ENCODE peak calls at places on chromosomes 1 and 21, in seven cellular contexts. One of them, this sample, is unnamed. For H3K4me1 and H3K36me3, the result is how much of the 10 kb centered on the place peaks cover.

GRCh38 chr1:198125995-198126758 is 30.6 kb upstream of the NEK7 start:
- DNase-seq in CD4-positive, alpha-beta memory T cell: no peak
- DNase-seq in endothelial cell of umbilical vein: peak
- DNase-seq in Peyer's patch: no peak
- DNase-seq in CD8-positive, alpha-beta memory T cell: no peak
- DNase-seq in IMR-90: peak
- DNase-seq in DND-41: no peak
- DNase-seq in this sample: no peak

GRCh38 chr1:65208577-65208976 is 60.6 kb downstream of the AK4 start:
- DNase-seq in CD4-positive, alpha-beta memory T cell: no peak
- DNase-seq in DND-41: no peak
- DNase-seq in endothelial cell of umbilical vein: no peak
- DNase-seq in CD8-positive, alpha-beta memory T cell: no peak
- DNase-seq in Peyer's patch: no peak
- DNase-seq in IMR-90: no peak
- DNase-seq in this sample: no peak

GRCh38 chr1:39761557-39762260 is 9.4 kb downstream of the OXCT2 start:
- DNase-seq in Peyer's patch: no peak
- DNase-seq in CD8-positive, alpha-beta memory T cell: no peak
- DNase-seq in IMR-90: no peak
- DNase-seq in CD4-positive, alpha-beta memory T cell: no peak
- DNase-seq in endothelial cell of umbilical vein: no peak
- DNase-seq in DND-41: no peak
- DNase-seq in this sample: no peak

GRCh38 chr1:212791261-212791675 is 309 bp downstream of the NSL1 start:
- DNase-seq in DND-41: no peak
- DNase-seq in Peyer's patch: no peak
- DNase-seq in CD8-positive, alpha-beta memory T cell: no peak
- DNase-seq in CD4-positive, alpha-beta memory T cell: no peak
- DNase-seq in IMR-90: peak
- DNase-seq in endothelial cell of umbilical vein: no peak
- DNase-seq in this sample: no peak

GRCh38 chr1:94962745-94963265 is 35.9 kb upstream of the CNN3 start:
- DNase-seq in CD4-positive, alpha-beta memory T cell: no peak
- DNase-seq in endothelial cell of umbilical vein: peak
- DNase-seq in CD8-positive, alpha-beta memory T cell: no peak
- DNase-seq in IMR-90: peak
- DNase-seq in DND-41: peak
- DNase-seq in Peyer's patch: peak
- DNase-seq in this sample: peak

GRCh38 chr1:235088907-235089306 is 39.7 kb downstream of the TOMM20 start:
- DNase-seq in IMR-90: no peak
- DNase-seq in Peyer's patch: peak
- DNase-seq in CD8-positive, alpha-beta memory T cell: no peak
- DNase-seq in DND-41: no peak
- DNase-seq in CD4-positive, alpha-beta memory T cell: no peak
- DNase-seq in endothelial cell of umbilical vein: no peak
- DNase-seq in this sample: no peak

GRCh38 chr1:211738096-211738708 is 62.8 kb upstream of the NEK2 start:
- DNase-seq in DND-41: no peak
- DNase-seq in CD4-positive, alpha-beta memory T cell: no peak
- DNase-seq in IMR-90: no peak
- DNase-seq in CD8-positive, alpha-beta memory T cell: no peak
- DNase-seq in Peyer's patch: no peak
- DNase-seq in endothelial cell of umbilical vein: no peak
- DNase-seq in this sample: no peak

GRCh38 chr21:31299291-31300147 is 44.5 kb downstream of the TIAM1 start:
- DNase-seq in IMR-90: no peak
- DNase-seq in CD4-positive, alpha-beta memory T cell: no peak
- DNase-seq in DND-41: no peak
- DNase-seq in Peyer's patch: no peak
- DNase-seq in endothelial cell of umbilical vein: no peak
- DNase-seq in CD8-positive, alpha-beta memory T cell: no peak
- DNase-seq in this sample: no peak

GRCh38 chr1:10796029-10796944 is at the start of gene CASZ1:
- DNase-seq in endothelial cell of umbilical vein: peak
- DNase-seq in DND-41: no peak
- DNase-seq in CD4-positive, alpha-beta memory T cell: no peak
- DNase-seq in CD8-positive, alpha-beta memory T cell: no peak
- DNase-seq in IMR-90: peak
- DNase-seq in Peyer's patch: peak
- DNase-seq in this sample: no peak

GRCh38 chr1:8427493-8427892 is 109.6 kb downstream of the SLC45A1 start:
- DNase-seq in Peyer's patch: no peak
- DNase-seq in CD8-positive, alpha-beta memory T cell: peak
- DNase-seq in IMR-90: no peak
- DNase-seq in DND-41: peak
- DNase-seq in CD4-positive, alpha-beta memory T cell: no peak
- DNase-seq in endothelial cell of umbilical vein: no peak
- DNase-seq in this sample: no peak

GRCh38 chr1:59674605-59675004 is 140.1 kb upstream of the HOOK1 start:
- DNase-seq in DND-41: no peak
- DNase-seq in IMR-90: peak
- DNase-seq in CD4-positive, alpha-beta memory T cell: no peak
- DNase-seq in endothelial cell of umbilical vein: peak
- DNase-seq in Peyer's patch: no peak
- DNase-seq in CD8-positive, alpha-beta memory T cell: no peak
- DNase-seq in this sample: no peak

GRCh38 chr1:86912501-86912900 is 1.4 kb downstream of the SELENOF start:
- DNase-seq in Peyer's patch: no peak
- DNase-seq in IMR-90: peak
- DNase-seq in CD4-positive, alpha-beta memory T cell: no peak
- DNase-seq in endothelial cell of umbilical vein: peak
- DNase-seq in DND-41: no peak
- DNase-seq in CD8-positive, alpha-beta memory T cell: no peak
- DNase-seq in this sample: no peak

GRCh38 chr1:192904438-192904895 is 95.6 kb downstream of the RGS2 start:
- DNase-seq in CD8-positive, alpha-beta memory T cell: no peak
- DNase-seq in IMR-90: peak
- DNase-seq in CD4-positive, alpha-beta memory T cell: no peak
- DNase-seq in Peyer's patch: no peak
- DNase-seq in DND-41: no peak
- DNase-seq in endothelial cell of umbilical vein: peak
- DNase-seq in this sample: no peak

GRCh38 chr1:160046494-160047115 is 14.8 kb upstream of the PIGM start:
- DNase-seq in CD4-positive, alpha-beta memory T cell: peak
- DNase-seq in DND-41: peak
- DNase-seq in Peyer's patch: peak
- DNase-seq in endothelial cell of umbilical vein: peak
- DNase-seq in IMR-90: peak
- DNase-seq in CD8-positive, alpha-beta memory T cell: no peak
- DNase-seq in this sample: peak

GRCh38 chr21:45353200-45353599 is 51.8 kb upstream of the COL18A1 start:
- DNase-seq in CD8-positive, alpha-beta memory T cell: no peak
- DNase-seq in DND-41: no peak
- DNase-seq in CD4-positive, alpha-beta memory T cell: no peak
- DNase-seq in Peyer's patch: no peak
- DNase-seq in IMR-90: no peak
- DNase-seq in endothelial cell of umbilical vein: no peak
- DNase-seq in this sample: no peak

GRCh38 chr21:45350206-45350854 is 54.6 kb upstream of the COL18A1 start:
- DNase-seq in IMR-90: no peak
- DNase-seq in CD4-positive, alpha-beta memory T cell: no peak
- DNase-seq in endothelial cell of umbilical vein: no peak
- DNase-seq in Peyer's patch: no peak
- DNase-seq in CD8-positive, alpha-beta memory T cell: no peak
- DNase-seq in DND-41: no peak
- DNase-seq in this sample: no peak

GRCh38 chr21:45352621-45353125 is 52.3 kb upstream of the COL18A1 start:
- DNase-seq in CD8-positive, alpha-beta memory T cell: no peak
- DNase-seq in Peyer's patch: no peak
- DNase-seq in DND-41: no peak
- DNase-seq in IMR-90: no peak
- DNase-seq in endothelial cell of umbilical vein: no peak
- DNase-seq in CD4-positive, alpha-beta memory T cell: no peak
- DNase-seq in this sample: no peak

GRCh38 chr21:45351526-45352275 is 53.3 kb upstream of the COL18A1 start:
- DNase-seq in CD4-positive, alpha-beta memory T cell: no peak
- DNase-seq in CD8-positive, alpha-beta memory T cell: no peak
- DNase-seq in endothelial cell of umbilical vein: peak
- DNase-seq in IMR-90: peak
- DNase-seq in DND-41: no peak
- DNase-seq in Peyer's patch: no peak
- DNase-seq in this sample: no peak

GRCh38 chr21:45351061-45351460 is 53.9 kb upstream of the COL18A1 start:
- DNase-seq in CD4-positive, alpha-beta memory T cell: no peak
- DNase-seq in IMR-90: no peak
- DNase-seq in Peyer's patch: no peak
- DNase-seq in DND-41: no peak
- DNase-seq in endothelial cell of umbilical vein: no peak
- DNase-seq in CD8-positive, alpha-beta memory T cell: no peak
- DNase-seq in this sample: no peak
- H3K4me1 ChIP-seq in CD4-positive, alpha-beta memory T cell: under half
- H3K4me1 ChIP-seq in IMR-90: under half
- H3K4me1 ChIP-seq in Peyer's patch: under half
- H3K4me1 ChIP-seq in DND-41: under half
- H3K4me1 ChIP-seq in endothelial cell of umbilical vein: under half
- H3K4me1 ChIP-seq in CD8-positive, alpha-beta memory T cell: under half
- H3K4me1 ChIP-seq in this sample: under half

GRCh38 chr21:14846619-14847018 is 218.2 kb downstream of the NRIP1 start:
- DNase-seq in CD4-positive, alpha-beta memory T cell: no peak
- DNase-seq in CD8-positive, alpha-beta memory T cell: no peak
- DNase-seq in IMR-90: no peak
- DNase-seq in DND-41: no peak
- DNase-seq in Peyer's patch: no peak
- DNase-seq in endothelial cell of umbilical vein: no peak
- DNase-seq in this sample: no peak

GRCh38 chr21:14843991-14844390 is 220.8 kb downstream of the NRIP1 start:
- DNase-seq in IMR-90: peak
- DNase-seq in DND-41: no peak
- DNase-seq in CD4-positive, alpha-beta memory T cell: no peak
- DNase-seq in Peyer's patch: no peak
- DNase-seq in endothelial cell of umbilical vein: no peak
- DNase-seq in CD8-positive, alpha-beta memory T cell: no peak
- DNase-seq in this sample: no peak

GRCh38 chr21:14842641-14843040 is 222.2 kb downstream of the NRIP1 start:
- DNase-seq in DND-41: no peak
- DNase-seq in CD8-positive, alpha-beta memory T cell: no peak
- DNase-seq in IMR-90: no peak
- DNase-seq in Peyer's patch: no peak
- DNase-seq in CD4-positive, alpha-beta memory T cell: no peak
- DNase-seq in endothelial cell of umbilical vein: no peak
- DNase-seq in this sample: no peak

GRCh38 chr21:14838400-14838799 is 226.4 kb downstream of the NRIP1 start:
- DNase-seq in CD8-positive, alpha-beta memory T cell: no peak
- DNase-seq in IMR-90: peak
- DNase-seq in DND-41: no peak
- DNase-seq in Peyer's patch: no peak
- DNase-seq in CD4-positive, alpha-beta memory T cell: no peak
- DNase-seq in endothelial cell of umbilical vein: no peak
- DNase-seq in this sample: no peak

DNA sequence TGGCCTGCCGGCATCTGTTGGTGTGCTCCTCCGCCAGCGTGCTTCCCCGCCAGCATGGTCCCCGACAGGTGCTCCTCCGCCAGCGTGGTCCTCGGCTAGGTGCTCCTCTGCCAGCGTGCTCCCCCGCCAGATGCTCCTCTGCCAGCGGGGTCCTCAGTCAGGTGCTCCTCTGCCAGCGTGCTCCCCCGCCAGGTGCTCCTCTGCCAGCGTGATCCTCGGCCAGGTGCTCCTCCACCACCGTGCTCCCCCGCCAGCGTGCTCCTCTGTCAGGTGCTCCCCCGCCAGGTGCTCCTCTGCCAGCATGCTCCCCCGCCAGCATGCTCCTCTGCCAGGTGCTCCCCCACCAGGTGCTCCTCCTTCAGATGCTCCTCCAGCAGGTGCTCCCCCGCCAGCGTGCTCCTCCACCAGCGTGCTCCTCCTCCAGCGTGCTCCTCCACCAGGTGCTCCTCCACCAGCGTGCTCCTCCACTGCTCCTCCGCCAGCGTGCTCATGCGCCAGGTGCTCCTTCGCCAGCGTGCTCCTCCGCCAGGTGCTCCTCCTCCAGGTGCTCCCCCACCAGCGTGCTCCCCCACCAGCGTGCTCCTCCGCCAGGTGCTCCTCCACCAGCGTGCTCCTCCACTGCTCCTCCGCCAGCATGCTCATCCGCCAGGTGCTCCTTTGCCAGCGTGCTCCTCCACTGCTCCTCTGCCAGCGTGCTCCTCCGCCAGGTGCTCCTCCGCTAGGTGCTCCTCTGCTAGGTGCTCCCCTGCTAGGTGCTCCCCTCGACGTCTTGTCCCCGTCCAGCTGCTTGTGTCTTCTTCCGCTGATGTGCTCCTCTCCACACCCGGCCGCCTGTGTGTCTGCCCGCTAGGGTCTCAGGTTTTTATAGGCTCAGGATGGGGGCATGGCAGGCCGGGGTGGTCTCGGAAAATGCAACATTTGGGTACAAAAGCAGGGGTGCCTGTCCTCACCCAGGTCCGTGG is 223.0 kb downstream of the NRIP1 start:
- DNase-seq in Peyer's patch: no peak
- DNase-seq in DND-41: no peak
- DNase-seq in endothelial cell of umbilical vein: no peak
- DNase-seq in CD4-positive, alpha-beta memory T cell: no peak
- DNase-seq in CD8-positive, alpha-beta memory T cell: no peak
- DNase-seq in IMR-90: no peak
- DNase-seq in this sample: no peak
- H3K36me3 ChIP-seq in Peyer's patch: under half
- H3K36me3 ChIP-seq in DND-41: under half
- H3K36me3 ChIP-seq in endothelial cell of umbilical vein: under half
- H3K36me3 ChIP-seq in CD4-positive, alpha-beta memory T cell: under half
- H3K36me3 ChIP-seq in CD8-positive, alpha-beta memory T cell: under half
- H3K36me3 ChIP-seq in IMR-90: under half
- H3K36me3 ChIP-seq in this sample: under half

DNA sequence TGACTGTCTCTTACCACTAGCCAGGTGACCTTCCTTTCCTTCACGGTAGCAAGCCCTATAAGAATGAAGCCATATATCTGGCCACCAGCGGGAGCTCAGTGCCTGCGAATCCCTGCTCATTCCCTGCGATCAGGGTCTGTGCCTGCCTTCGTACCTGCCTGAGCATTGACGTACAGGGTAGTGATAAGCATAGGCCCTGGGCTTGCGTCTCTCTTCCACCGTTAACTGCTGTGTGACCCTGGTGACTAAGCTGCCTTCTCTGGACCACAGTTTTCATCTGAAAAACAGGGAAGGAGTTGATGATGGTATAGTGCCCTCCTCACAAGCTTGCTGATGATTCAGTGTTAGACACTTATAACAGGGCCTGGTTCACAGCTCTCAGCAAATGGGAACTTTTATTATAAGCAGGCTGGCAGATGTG is 4.1 kb downstream of the ZC3H12A start:
- DNase-seq in CD8-positive, alpha-beta memory T cell: peak
- DNase-seq in IMR-90: peak
- DNase-seq in CD4-positive, alpha-beta memory T cell: peak
- DNase-seq in Peyer's patch: peak
- DNase-seq in endothelial cell of umbilical vein: no peak
- DNase-seq in DND-41: no peak
- DNase-seq in this sample: peak
- H3K4me1 ChIP-seq in CD8-positive, alpha-beta memory T cell: half or more
- H3K4me1 ChIP-seq in IMR-90: under half
- H3K4me1 ChIP-seq in CD4-positive, alpha-beta memory T cell: under half
- H3K4me1 ChIP-seq in Peyer's patch: half or more
- H3K4me1 ChIP-seq in endothelial cell of umbilical vein: half or more
- H3K4me1 ChIP-seq in DND-41: half or more
- H3K4me1 ChIP-seq in this sample: half or more

DNA sequence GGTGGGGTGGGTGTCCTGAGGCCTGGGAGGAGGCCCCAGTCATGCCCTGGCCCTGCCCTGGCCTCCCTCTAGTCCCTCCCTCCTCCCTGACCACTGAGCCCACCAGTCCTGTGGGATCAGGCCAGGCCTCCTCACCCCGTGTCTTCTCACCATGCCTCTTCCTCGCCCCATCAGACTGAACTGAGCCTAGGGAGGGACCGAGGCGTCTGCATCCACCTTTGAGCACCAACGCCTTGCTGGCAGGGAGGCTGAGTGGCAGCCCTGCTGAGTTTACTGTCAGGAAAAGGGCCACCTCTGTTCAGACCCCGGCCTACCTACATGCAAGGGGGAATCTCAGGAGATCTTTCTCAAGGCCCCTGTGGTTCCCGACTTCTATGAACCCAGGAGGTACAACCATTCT is 116.0 kb downstream of the NPHP4 start:
- DNase-seq in DND-41: no peak
- DNase-seq in Peyer's patch: no peak
- DNase-seq in CD8-positive, alpha-beta memory T cell: no peak
- DNase-seq in endothelial cell of umbilical vein: no peak
- DNase-seq in CD4-positive, alpha-beta memory T cell: no peak
- DNase-seq in IMR-90: no peak
- DNase-seq in this sample: no peak
- H3K36me3 ChIP-seq in DND-41: half or more
- H3K36me3 ChIP-seq in Peyer's patch: under half
- H3K36me3 ChIP-seq in CD8-positive, alpha-beta memory T cell: under half
- H3K36me3 ChIP-seq in endothelial cell of umbilical vein: under half
- H3K36me3 ChIP-seq in CD4-positive, alpha-beta memory T cell: under half
- H3K36me3 ChIP-seq in IMR-90: under half
- H3K36me3 ChIP-seq in this sample: under half

This sample was measured in CD4-positive, CD25-positive, alpha-beta regulatory T cell.